ENCODE peak calls at places on chromosomes 2 and 18, in nine cellular contexts. One of them, this sample, is unnamed. For H3K36me3, the result is how much of the 10 kb centered on the place peaks cover.

GRCh38 chr2:177313162-177313781 is 48.7 kb upstream of the NFE2L2 start:
- DNase-seq in hepatocyte: no peak
- DNase-seq in upper lobe of right lung: no peak
- DNase-seq in ovary: no peak
- DNase-seq in adrenal gland: no peak
- DNase-seq in lung: no peak
- DNase-seq in WERI-Rb-1: no peak
- DNase-seq in transverse colon: no peak
- DNase-seq in mammary epithelial cell: peak
- DNase-seq in this sample: no peak

GRCh38 chr18:50231621-50232020 is 34.7 kb downstream of the CFAP53 start:
- DNase-seq in hepatocyte: peak
- DNase-seq in upper lobe of right lung: no peak
- DNase-seq in ovary: no peak
- DNase-seq in adrenal gland: no peak
- DNase-seq in lung: no peak
- DNase-seq in WERI-Rb-1: no peak
- DNase-seq in transverse colon: no peak
- DNase-seq in mammary epithelial cell: peak
- DNase-seq in this sample: no peak

GRCh38 chr2:74553892-74554820 is at the start of the genes DOK1 and LOXL3:
- DNase-seq in hepatocyte: peak
- DNase-seq in upper lobe of right lung: peak
- DNase-seq in ovary: peak
- DNase-seq in adrenal gland: peak
- DNase-seq in lung: peak
- DNase-seq in WERI-Rb-1: peak
- DNase-seq in transverse colon: peak
- DNase-seq in mammary epithelial cell: no peak
- DNase-seq in this sample: peak

GRCh38 chr18:63216497-63216896 is 103.1 kb downstream of the BCL2 start:
- DNase-seq in hepatocyte: no peak
- DNase-seq in upper lobe of right lung: no peak
- DNase-seq in ovary: no peak
- DNase-seq in adrenal gland: no peak
- DNase-seq in lung: no peak
- DNase-seq in WERI-Rb-1: no peak
- DNase-seq in transverse colon: no peak
- DNase-seq in mammary epithelial cell: no peak
- DNase-seq in this sample: no peak

GRCh38 chr2:9655441-9656269 is 24.9 kb upstream of the YWHAQ start:
- DNase-seq in hepatocyte: no peak
- DNase-seq in upper lobe of right lung: no peak
- DNase-seq in ovary: no peak
- DNase-seq in adrenal gland: peak
- DNase-seq in lung: no peak
- DNase-seq in WERI-Rb-1: no peak
- DNase-seq in transverse colon: no peak
- DNase-seq in mammary epithelial cell: peak
- DNase-seq in this sample: peak

GRCh38 chr18:42268186-42268725 is 313.2 kb downstream of the PIK3C3 start:
- DNase-seq in hepatocyte: no peak
- DNase-seq in upper lobe of right lung: no peak
- DNase-seq in ovary: no peak
- DNase-seq in adrenal gland: no peak
- DNase-seq in lung: no peak
- DNase-seq in WERI-Rb-1: no peak
- DNase-seq in transverse colon: no peak
- DNase-seq in mammary epithelial cell: no peak
- DNase-seq in this sample: no peak

GRCh38 chr18:11909597-11910026 is 1.5 kb upstream of the MPPE1 start:
- DNase-seq in hepatocyte: peak
- DNase-seq in upper lobe of right lung: no peak
- DNase-seq in ovary: peak
- DNase-seq in adrenal gland: no peak
- DNase-seq in lung: no peak
- DNase-seq in WERI-Rb-1: no peak
- DNase-seq in transverse colon: no peak
- DNase-seq in mammary epithelial cell: peak
- DNase-seq in this sample: no peak

GRCh38 chr2:222797308-222797707 is 63.5 kb upstream of the ACSL3 start:
- DNase-seq in hepatocyte: no peak
- DNase-seq in upper lobe of right lung: no peak
- DNase-seq in ovary: no peak
- DNase-seq in adrenal gland: no peak
- DNase-seq in lung: no peak
- DNase-seq in WERI-Rb-1: no peak
- DNase-seq in transverse colon: no peak
- DNase-seq in mammary epithelial cell: no peak
- DNase-seq in this sample: peak

GRCh38 chr2:197198890-197199289 is 111.7 kb downstream of the ANKRD44 start:
- DNase-seq in hepatocyte: no peak
- DNase-seq in upper lobe of right lung: peak
- DNase-seq in ovary: peak
- DNase-seq in adrenal gland: peak
- DNase-seq in lung: peak
- DNase-seq in WERI-Rb-1: no peak
- DNase-seq in transverse colon: peak
- DNase-seq in mammary epithelial cell: peak
- DNase-seq in this sample: no peak

GRCh38 chr2:150046211-150046610 is 441.3 kb downstream of the RND3 start:
- DNase-seq in hepatocyte: no peak
- DNase-seq in upper lobe of right lung: no peak
- DNase-seq in ovary: no peak
- DNase-seq in adrenal gland: no peak
- DNase-seq in lung: no peak
- DNase-seq in WERI-Rb-1: no peak
- DNase-seq in transverse colon: no peak
- DNase-seq in mammary epithelial cell: no peak
- DNase-seq in this sample: no peak

GRCh38 chr18:58263055-58263732 is 219.2 kb downstream of the NEDD4L start:
- DNase-seq in hepatocyte: peak
- DNase-seq in upper lobe of right lung: no peak
- DNase-seq in ovary: no peak
- DNase-seq in adrenal gland: no peak
- DNase-seq in lung: no peak
- DNase-seq in WERI-Rb-1: no peak
- DNase-seq in transverse colon: no peak
- DNase-seq in mammary epithelial cell: peak
- DNase-seq in this sample: no peak

GRCh38 chr2:189982777-189983394 is 79.6 kb downstream of the MSTN start:
- DNase-seq in hepatocyte: no peak
- DNase-seq in upper lobe of right lung: no peak
- DNase-seq in ovary: no peak
- DNase-seq in adrenal gland: no peak
- DNase-seq in lung: no peak
- DNase-seq in WERI-Rb-1: peak
- DNase-seq in transverse colon: no peak
- DNase-seq in mammary epithelial cell: no peak
- DNase-seq in this sample: no peak

GRCh38 chr2:134507697-134508096 is 211.1 kb downstream of the TMEM163 start:
- DNase-seq in hepatocyte: no peak
- DNase-seq in upper lobe of right lung: no peak
- DNase-seq in ovary: no peak
- DNase-seq in adrenal gland: no peak
- DNase-seq in lung: no peak
- DNase-seq in WERI-Rb-1: no peak
- DNase-seq in transverse colon: no peak
- DNase-seq in mammary epithelial cell: no peak
- DNase-seq in this sample: no peak

GRCh38 chr2:2542966-2543555 is 212.0 kb upstream of the MYT1L start:
- DNase-seq in hepatocyte: no peak
- DNase-seq in upper lobe of right lung: no peak
- DNase-seq in ovary: no peak
- DNase-seq in adrenal gland: no peak
- DNase-seq in lung: no peak
- DNase-seq in WERI-Rb-1: no peak
- DNase-seq in transverse colon: no peak
- DNase-seq in mammary epithelial cell: no peak
- DNase-seq in this sample: no peak

GRCh38 chr2:39411186-39411944 is 25.7 kb downstream of the MAP4K3 start:
- DNase-seq in hepatocyte: peak
- DNase-seq in upper lobe of right lung: no peak
- DNase-seq in ovary: no peak
- DNase-seq in adrenal gland: no peak
- DNase-seq in lung: no peak
- DNase-seq in WERI-Rb-1: no peak
- DNase-seq in transverse colon: no peak
- DNase-seq in mammary epithelial cell: peak
- DNase-seq in this sample: peak

GRCh38 chr2:170885130-170885791 is 43.8 kb upstream of the GORASP2 start:
- DNase-seq in hepatocyte: no peak
- DNase-seq in upper lobe of right lung: no peak
- DNase-seq in ovary: no peak
- DNase-seq in adrenal gland: no peak
- DNase-seq in lung: no peak
- DNase-seq in WERI-Rb-1: no peak
- DNase-seq in transverse colon: no peak
- DNase-seq in mammary epithelial cell: peak
- DNase-seq in this sample: no peak

GRCh38 chr2:239322414-239323086 is 78.3 kb downstream of the HDAC4 start:
- DNase-seq in hepatocyte: no peak
- DNase-seq in upper lobe of right lung: no peak
- DNase-seq in ovary: peak
- DNase-seq in adrenal gland: peak
- DNase-seq in lung: no peak
- DNase-seq in WERI-Rb-1: no peak
- DNase-seq in transverse colon: peak
- DNase-seq in mammary epithelial cell: no peak
- DNase-seq in this sample: peak

DNA sequence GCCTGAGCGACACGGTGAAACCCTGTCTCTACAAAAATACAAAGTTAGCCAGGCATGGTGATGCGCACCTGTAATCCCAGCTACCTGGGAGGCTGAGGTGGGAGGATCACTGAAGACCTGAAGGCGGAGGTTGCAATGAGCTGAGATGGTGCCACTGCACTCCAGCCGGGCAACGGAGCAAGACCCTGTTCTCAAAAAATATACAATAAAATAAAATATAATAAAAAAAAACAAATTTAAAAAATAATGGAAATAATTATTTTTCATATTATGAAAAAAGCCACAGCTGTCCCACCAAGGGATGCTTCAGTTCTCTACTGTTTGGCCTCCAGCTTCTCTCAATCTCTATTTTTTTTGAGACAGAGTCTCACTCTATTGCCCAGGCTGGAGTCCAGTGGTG is 10.4 kb downstream of the SLC19A3 start:
- DNase-seq in hepatocyte: no peak
- DNase-seq in upper lobe of right lung: no peak
- DNase-seq in ovary: no peak
- DNase-seq in adrenal gland: no peak
- DNase-seq in lung: no peak
- DNase-seq in WERI-Rb-1: no peak
- DNase-seq in transverse colon: no peak
- DNase-seq in mammary epithelial cell: no peak
- DNase-seq in this sample: no peak
- H3K4me3 ChIP-seq in hepatocyte: no peak
- H3K4me3 ChIP-seq in upper lobe of right lung: no peak
- H3K4me3 ChIP-seq in ovary: no peak
- H3K4me3 ChIP-seq in adrenal gland: no peak
- H3K4me3 ChIP-seq in lung: no peak
- H3K4me3 ChIP-seq in WERI-Rb-1: no peak
- H3K4me3 ChIP-seq in transverse colon: no peak
- H3K4me3 ChIP-seq in mammary epithelial cell: no peak
- H3K4me3 ChIP-seq in this sample: no peak

GRCh38 chr18:36179562-36180334 is 7.5 kb upstream of the MOCOS start:
- DNase-seq in hepatocyte: peak
- DNase-seq in upper lobe of right lung: peak
- DNase-seq in ovary: peak
- DNase-seq in adrenal gland: peak
- DNase-seq in lung: peak
- DNase-seq in WERI-Rb-1: no peak
- DNase-seq in transverse colon: peak
- DNase-seq in mammary epithelial cell: no peak
- DNase-seq in this sample: no peak
- TF ChIP-seq CTCF in hepatocyte: no peak
- TF ChIP-seq CTCF in upper lobe of right lung: no peak
- TF ChIP-seq CTCF in ovary: no peak
- TF ChIP-seq CTCF in adrenal gland: no peak
- TF ChIP-seq CTCF in lung: no peak
- TF ChIP-seq CTCF in WERI-Rb-1: no peak
- TF ChIP-seq CTCF in transverse colon: no peak
- TF ChIP-seq CTCF in mammary epithelial cell: no peak
- TF ChIP-seq CTCF in this sample: no peak

GRCh38 chr2:88042476-88042875 is 13.1 kb downstream of the KRCC1 start:
- DNase-seq in hepatocyte: no peak
- DNase-seq in upper lobe of right lung: no peak
- DNase-seq in ovary: no peak
- DNase-seq in adrenal gland: no peak
- DNase-seq in lung: no peak
- DNase-seq in WERI-Rb-1: no peak
- DNase-seq in transverse colon: no peak
- DNase-seq in mammary epithelial cell: no peak
- DNase-seq in this sample: no peak

GRCh38 chr2:88036162-88036561 is 19.4 kb downstream of the KRCC1 start:
- DNase-seq in hepatocyte: no peak
- DNase-seq in upper lobe of right lung: no peak
- DNase-seq in ovary: no peak
- DNase-seq in adrenal gland: no peak
- DNase-seq in lung: no peak
- DNase-seq in WERI-Rb-1: no peak
- DNase-seq in transverse colon: no peak
- DNase-seq in mammary epithelial cell: no peak
- DNase-seq in this sample: no peak

GRCh38 chr2:88038263-88039105 is 17.1 kb downstream of the KRCC1 start:
- DNase-seq in hepatocyte: peak
- DNase-seq in upper lobe of right lung: no peak
- DNase-seq in ovary: no peak
- DNase-seq in adrenal gland: no peak
- DNase-seq in lung: no peak
- DNase-seq in WERI-Rb-1: peak
- DNase-seq in transverse colon: no peak
- DNase-seq in mammary epithelial cell: peak
- DNase-seq in this sample: peak
- H3K36me3 ChIP-seq in hepatocyte: under half
- H3K36me3 ChIP-seq in upper lobe of right lung: under half
- H3K36me3 ChIP-seq in ovary: under half
- H3K36me3 ChIP-seq in adrenal gland: under half
- H3K36me3 ChIP-seq in lung: under half
- H3K36me3 ChIP-seq in WERI-Rb-1: under half
- H3K36me3 ChIP-seq in transverse colon: under half
- H3K36me3 ChIP-seq in mammary epithelial cell: under half
- H3K36me3 ChIP-seq in this sample: under half

DNA sequence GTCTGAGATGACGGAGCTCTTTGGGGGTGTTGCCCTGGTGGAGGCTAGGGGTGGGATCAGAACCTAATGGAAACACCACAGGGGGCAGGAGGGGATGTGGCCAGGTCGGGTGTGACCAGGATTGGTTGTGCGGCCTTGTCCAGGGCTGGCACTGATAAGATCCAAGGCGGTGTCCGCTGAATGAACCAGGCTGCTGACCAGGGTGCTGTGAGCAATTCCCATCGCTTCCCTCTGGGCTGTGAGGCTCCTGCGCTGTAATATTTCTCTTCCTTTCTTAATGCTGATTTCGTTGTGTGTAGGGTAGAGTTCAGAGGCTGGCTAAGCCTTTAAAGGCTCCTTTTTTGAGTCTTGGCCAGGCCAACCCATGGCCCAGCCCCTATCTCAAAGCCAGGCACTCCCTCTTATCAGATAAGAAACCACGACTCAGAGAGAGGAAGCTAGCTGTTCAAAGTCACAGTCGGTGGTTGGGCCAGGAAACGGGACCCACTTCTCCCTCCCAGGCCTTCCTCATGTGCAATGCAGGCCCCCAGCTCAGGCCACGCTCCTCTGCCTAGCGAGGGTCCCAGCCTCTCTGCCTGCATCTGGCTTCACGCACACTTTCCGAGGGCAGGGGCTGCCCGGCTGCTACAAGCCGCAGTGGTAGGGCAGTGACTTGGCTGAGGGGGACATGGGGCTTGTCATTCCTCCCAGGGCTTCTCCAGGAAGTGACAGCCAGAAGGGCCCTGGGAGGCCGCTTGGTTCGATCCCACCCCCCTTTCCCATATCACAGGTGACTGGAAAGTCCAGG is 26.0 kb upstream of the FOSL2 start:
- DNase-seq in hepatocyte: peak
- DNase-seq in upper lobe of right lung: no peak
- DNase-seq in ovary: no peak
- DNase-seq in adrenal gland: peak
- DNase-seq in lung: no peak
- DNase-seq in WERI-Rb-1: no peak
- DNase-seq in transverse colon: peak
- DNase-seq in mammary epithelial cell: no peak
- DNase-seq in this sample: no peak
- H3K4me3 ChIP-seq in hepatocyte: no peak
- H3K4me3 ChIP-seq in upper lobe of right lung: no peak
- H3K4me3 ChIP-seq in ovary: no peak
- H3K4me3 ChIP-seq in adrenal gland: no peak
- H3K4me3 ChIP-seq in lung: no peak
- H3K4me3 ChIP-seq in WERI-Rb-1: no peak
- H3K4me3 ChIP-seq in transverse colon: no peak
- H3K4me3 ChIP-seq in mammary epithelial cell: no peak
- H3K4me3 ChIP-seq in this sample: no peak